ENCODE peak calls at places on chromosomes 4 and X, in seven cellular contexts. G is ovary, I is heart left ventricle, T is endothelial cell of umbilical vein, Z is body of pancreas, P is right lobe of liver, Q is A549. S is an unnamed sample.

GRCh38 chrX:106894392-106894909 is 8.7 kb downstream of the RIPPLY1 start:
- DNase-seq in G (peak; percentile 51), Q (peak; percentile 50), I (peak; percentile 30), P (peak; percentile 65), T (peak; percentile 57), Z (peak; percentile 67), S (no peak)

GRCh38 chr4:98803287-98803677 is 125.7 kb downstream of the EIF4E start:
- DNase-seq in G (no peak), Z (no peak), I (no peak), T (no peak), Q (no peak), P (no peak), S (no peak)

GRCh38 chr4:80240976-80241375 is 25.5 kb upstream of the FGF5 start:
- DNase-seq in Q (no peak), T (no peak), I (no peak), P (no peak), G (no peak), Z (no peak), S (no peak)

GRCh38 chr4:26859762-26860156 is 882 bp upstream of the STIM2 start:
- DNase-seq in P (no peak), T (no peak), Q (no peak), Z (peak; percentile 23), I (no peak), G (no peak), S (no peak)

GRCh38 chr4:97252615-97253154 is 890.6 kb downstream of the STPG2 start:
- DNase-seq in I (no peak), G (no peak), Q (no peak), Z (no peak), P (no peak), T (no peak), S (no peak)

GRCh38 chr4:27084685-27085356 is 224.2 kb downstream of the STIM2 start:
- DNase-seq in Z (no peak), P (peak; percentile 33), I (no peak), Q (peak; percentile 7), G (no peak), T (peak; percentile 39), S (peak; percentile 11)

GRCh38 chrX:3526084-3526483 is 179.6 kb upstream of the MXRA5 start:
- DNase-seq in T (no peak), G (no peak), Z (no peak), P (no peak), Q (no peak), I (peak; percentile 6), S (no peak)

GRCh38 chrX:43559643-43560042 is 96.5 kb upstream of the MAOA start:
- DNase-seq in G (peak; percentile 40), T (peak; percentile 57), Q (peak; percentile 10), I (peak; percentile 16), Z (peak; percentile 46), P (no peak), S (no peak)

GRCh38 chrX:154308108-154308946 is 12.7 kb downstream of the TKTL1 start:
- DNase-seq in G (peak; percentile 48), Z (peak; percentile 64), T (peak; percentile 53), P (peak; percentile 42), I (peak; percentile 54), Q (peak; percentile 39), S (peak; percentile 92)

GRCh38 chrX:13533726-13534125 is 35.7 kb upstream of the EGFL6 start:
- DNase-seq in Z (no peak), P (no peak), T (no peak), G (no peak), Q (no peak), I (no peak), S (no peak)

GRCh38 chr4:46432923-46433322 is 43.0 kb upstream of the GABRA2 start:
- DNase-seq in P (peak; percentile 19), T (no peak), G (no peak), I (no peak), Z (no peak), Q (no peak), S (no peak)

GRCh38 chrX:29617276-29617675 is 598.1 kb upstream of the MAGEB2 start:
- DNase-seq in P (no peak), G (no peak), T (no peak), Q (no peak), I (no peak), Z (no peak), S (no peak)

GRCh38 chr4:94491322-94491721 is 39.6 kb downstream of the PDLIM5 start:
- DNase-seq in P (no peak), T (peak; percentile 42), G (no peak), I (no peak), Z (no peak), Q (no peak), S (no peak)

GRCh38 chr4:40515398-40516293 is 114.0 kb downstream of the RBM47 start:
- DNase-seq in G (no peak), Q (peak; percentile 31), P (peak; percentile 71), T (no peak), Z (peak; percentile 35), I (no peak), S (no peak)
- H3K4me3 ChIP-seq in G (peak overlapping the region; percentile 13), Q (peak overlapping the region; percentile 46), P (peak overlapping the region; percentile 59), T (no peak overlapping the region), Z (no peak overlapping the region), I (no peak overlapping the region), S (no peak overlapping the region)

DNA sequence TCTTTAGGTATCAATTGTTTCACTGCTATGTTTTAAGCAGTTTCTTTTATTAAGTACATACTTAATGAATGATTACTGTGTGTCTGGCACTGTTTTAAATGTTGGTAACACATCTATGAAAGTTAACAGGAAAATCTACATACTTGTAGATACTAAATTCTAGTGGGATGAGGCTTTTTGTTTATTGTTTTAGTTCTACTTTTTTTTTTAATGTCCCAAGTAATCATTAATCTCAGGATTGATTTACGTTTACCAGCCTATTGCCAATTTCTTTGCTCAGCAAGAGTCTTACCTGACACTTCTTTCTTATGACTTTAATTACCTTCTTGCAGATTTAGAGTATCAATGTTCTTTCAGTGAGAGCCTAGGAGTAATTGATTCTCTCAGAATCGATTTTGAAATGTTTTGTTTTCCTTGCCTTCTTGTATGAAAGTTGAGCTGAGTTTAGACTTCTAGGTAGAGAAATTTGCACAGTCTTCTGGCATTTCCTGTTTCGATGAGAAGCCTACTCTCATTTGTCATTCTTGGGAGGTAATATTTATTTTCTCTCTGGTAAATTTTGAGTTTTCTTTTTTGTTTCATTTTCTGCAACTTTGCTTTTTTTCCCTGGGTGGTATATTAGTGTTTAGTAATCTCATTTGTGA is 235.2 kb upstream of the ANKRD50 start:
- DNase-seq in P (no peak), Z (no peak), T (peak; percentile 62), Q (no peak), I (no peak), G (no peak), S (no peak)
- TF ChIP-seq POLR2A in P (no peak), Z (no peak), T (no peak), Q (no peak), I (no peak), G (no peak), S (no peak)

DNA sequence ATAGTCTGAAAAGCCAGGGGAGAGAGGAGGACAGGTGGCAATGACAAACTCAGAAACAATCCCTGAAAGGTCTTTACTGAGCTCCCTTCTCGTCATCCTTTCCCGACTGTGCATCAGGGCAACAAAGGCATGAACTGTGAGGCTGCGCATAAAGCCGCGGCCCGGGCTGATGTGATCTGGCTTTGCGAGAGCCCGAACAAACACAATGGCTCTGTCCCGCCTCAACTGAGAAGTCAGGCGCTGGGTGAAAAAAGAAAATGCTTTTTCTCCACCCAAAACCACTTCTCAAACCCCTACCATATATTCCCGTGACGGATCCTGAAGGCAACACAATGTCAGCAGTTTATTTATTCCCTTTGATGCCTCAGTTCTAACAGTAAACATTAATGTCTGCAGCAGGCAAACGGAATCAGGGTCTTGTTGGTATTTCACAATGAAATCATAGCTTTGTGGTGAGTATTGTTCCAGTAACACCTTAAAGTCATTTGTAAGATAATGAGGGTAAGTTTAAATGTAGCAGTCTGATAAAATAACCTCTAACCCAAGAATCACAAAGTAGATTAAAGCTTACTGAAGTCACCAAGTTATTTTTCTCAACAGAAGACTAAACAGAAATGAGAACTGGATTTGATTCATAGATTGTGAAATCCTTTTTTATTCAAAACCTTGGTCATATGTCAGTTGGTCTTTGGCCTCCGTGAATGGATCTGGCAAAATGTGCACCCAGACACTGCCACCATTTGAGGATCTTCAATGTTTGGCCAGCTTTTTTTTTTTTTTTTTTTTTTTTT is 67.4 kb downstream of the APBB2 start:
- DNase-seq in Q (no peak), Z (no peak), I (no peak), T (peak; percentile 53), P (peak; percentile 49), G (no peak), S (no peak)
- H3K4me3 ChIP-seq in Q (no peak overlapping the region), Z (no peak overlapping the region), I (no peak overlapping the region), T (no peak overlapping the region), P (peak overlapping the region; percentile 10), G (no peak overlapping the region), S (no peak overlapping the region)

DNA sequence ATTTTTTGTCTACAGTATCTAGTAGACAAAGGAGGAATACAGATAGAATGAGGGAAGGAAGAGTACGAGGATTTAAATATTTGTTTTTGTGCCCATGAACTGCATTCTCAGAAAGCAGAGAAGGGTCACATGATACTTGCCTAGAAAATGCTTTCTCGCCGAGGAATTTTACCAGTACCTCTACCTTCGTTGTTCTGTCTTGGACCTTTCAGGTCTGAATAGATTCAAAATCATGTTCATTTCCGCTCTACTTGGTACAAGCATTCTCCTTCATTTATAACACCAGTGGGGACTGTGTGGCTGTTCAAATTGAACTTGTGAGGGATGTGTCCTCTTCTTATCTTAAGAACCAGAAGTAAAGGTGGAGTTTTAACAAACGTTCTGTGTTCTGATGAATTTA is 1.9 kb downstream of the USP38 start:
- DNase-seq in P (no peak), Z (no peak), T (peak; percentile 50), Q (no peak), G (no peak), I (no peak), S (no peak)
- TF ChIP-seq POLR2A in P (no peak), Z (no peak), T (no peak), Q (no peak), G (no peak), I (no peak), S (no peak)

GRCh38 chrX:120001787-120002186 is 58.2 kb upstream of the NKAP start:
- DNase-seq in T (no peak), P (no peak), I (no peak), Q (no peak), Z (no peak), G (no peak), S (no peak)

GRCh38 chrX:119996600-119997524 is 53.3 kb upstream of the NKAP start:
- DNase-seq in Z (no peak), T (no peak), I (no peak), G (no peak), Q (no peak), P (no peak), S (no peak)

GRCh38 chrX:120000490-120001246 is 57.1 kb upstream of the NKAP start:
- DNase-seq in T (no peak), Z (no peak), P (no peak), G (no peak), I (no peak), Q (no peak), S (no peak)

GRCh38 chrX:119997570-119997969 is 54.0 kb upstream of the NKAP start:
- DNase-seq in G (no peak), P (no peak), I (no peak), Z (no peak), T (no peak), Q (no peak), S (no peak)

DNA sequence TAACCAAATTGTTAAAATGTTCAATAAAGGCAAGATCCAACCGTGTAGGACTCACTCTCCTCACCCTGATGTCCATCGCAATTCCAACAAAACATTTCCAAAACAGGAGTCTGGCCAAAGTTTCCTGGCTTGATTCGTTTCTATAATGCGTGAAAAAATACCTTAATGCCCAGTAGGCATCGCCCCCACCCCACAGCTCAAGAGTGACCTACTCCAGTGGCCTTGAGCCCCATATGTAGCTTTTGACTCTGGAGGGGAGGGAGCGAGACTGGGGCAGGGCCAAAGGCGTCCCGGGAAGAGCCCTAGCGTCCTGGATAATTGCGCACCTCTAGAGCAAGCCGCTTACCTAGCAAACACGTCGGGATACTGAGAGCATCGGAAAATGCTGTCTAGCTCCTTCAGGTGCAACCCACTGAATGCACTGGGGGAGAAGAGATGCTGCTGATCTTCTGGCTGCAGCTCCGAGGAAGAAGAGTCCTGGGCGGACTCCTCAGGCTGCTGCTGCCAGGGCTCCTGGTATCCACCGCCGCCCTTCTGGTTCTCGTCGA is 55.6 kb upstream of the NKAP start:
- DNase-seq in Q (no peak), T (no peak), Z (no peak), I (no peak), P (no peak), G (no peak), S (no peak)
- H3K4me3 ChIP-seq in Q (no peak overlapping the region), T (no peak overlapping the region), Z (no peak overlapping the region), I (no peak overlapping the region), P (no peak overlapping the region), G (no peak overlapping the region), S (no peak overlapping the region)